ENCODE peak calls at places on chromosomes 2 and 18, in seven cellular contexts. V, I, U, G, Q, T and Y are unnamed samples.
A peak's percentile ranks its signal among the peaks of the same experiment; 100 is the strongest.

GRCh38 chr2:27095745-27096651 is 9.4 kb downstream of the KHK start:
- DNase-seq in V (peak; percentile 80), I (peak; percentile 57), U (peak; percentile 80), G (peak; percentile 97), Q (no peak), T (no peak), Y (peak; percentile 91)

GRCh38 chr2:105323117-105323516 is 6.4 kb downstream of the TGFBRAP1 start:
- DNase-seq in V (no peak), I (no peak), U (no peak), G (no peak), Q (no peak), T (no peak), Y (no peak)

GRCh38 chr2:95062716-95063400 is 37.4 kb downstream of the MAL start:
- DNase-seq in V (no peak), I (no peak), U (no peak), G (peak; percentile 32), Q (peak; percentile 84), T (no peak), Y (no peak)

GRCh38 chr18:55587341-55588000 is 521 bp downstream of the TCF4 start:
- DNase-seq in V (peak; percentile 9), I (peak; percentile 51), U (peak; percentile 25), G (no peak), Q (no peak), T (no peak), Y (peak; percentile 76)

GRCh38 chr2:95382686-95383634 is 19.5 kb upstream of the FAHD2A start:
- DNase-seq in V (no peak), I (no peak), U (no peak), G (no peak), Q (no peak), T (no peak), Y (no peak)

GRCh38 chr2:179995735-179996134 is 11.4 kb downstream of the CWC22 start:
- DNase-seq in V (no peak), I (no peak), U (no peak), G (no peak), Q (peak; percentile 23), T (no peak), Y (no peak)

GRCh38 chr2:12941203-12941602 is 224.5 kb downstream of the TRIB2 start:
- DNase-seq in V (no peak), I (no peak), U (no peak), G (no peak), Q (no peak), T (no peak), Y (no peak)

GRCh38 chr18:21450913-21451312 is 149.6 kb downstream of the ESCO1 start:
- DNase-seq in V (no peak), I (no peak), U (no peak), G (no peak), Q (no peak), T (no peak), Y (no peak)

GRCh38 chr18:13494879-13495465 is 231.4 kb downstream of the FAM210A start:
- DNase-seq in V (no peak), I (no peak), U (no peak), G (no peak), Q (no peak), T (no peak), Y (no peak)

GRCh38 chr2:55225481-55226020 is 6.5 kb downstream of the CLHC1 start:
- DNase-seq in V (no peak), I (no peak), U (no peak), G (no peak), Q (no peak), T (no peak), Y (no peak)

GRCh38 chr2:29033172-29033571 is 41.2 kb downstream of the PCARE start:
- DNase-seq in V (peak; percentile 66), I (peak; percentile 22), U (no peak), G (no peak), Q (no peak), T (no peak), Y (no peak)

GRCh38 chr2:30684996-30685395 is 122.2 kb downstream of the CAPN13 start:
- DNase-seq in V (no peak), I (no peak), U (no peak), G (no peak), Q (no peak), T (no peak), Y (no peak)

GRCh38 chr18:58194028-58194427 is 150.0 kb downstream of the NEDD4L start:
- DNase-seq in V (no peak), I (no peak), U (peak; percentile 46), G (no peak), Q (no peak), T (no peak), Y (peak; percentile 57)

GRCh38 chr2:223528036-223528435 is 74.1 kb downstream of the SCG2 start:
- DNase-seq in V (no peak), I (peak; percentile 78), U (no peak), G (no peak), Q (no peak), T (no peak), Y (no peak)

GRCh38 chr18:38956068-38956467 is 1390.5 kb upstream of the CELF4 start:
- DNase-seq in V (no peak), I (no peak), U (no peak), G (no peak), Q (no peak), T (no peak), Y (no peak)

GRCh38 chr18:55024568-55024967 is 65.3 kb upstream of the CCDC68 start:
- DNase-seq in V (no peak), I (no peak), U (no peak), G (no peak), Q (no peak), T (no peak), Y (no peak)

GRCh38 chr2:985317-985898 is 34.8 kb downstream of the SNTG2 start:
- DNase-seq in V (no peak), I (no peak), U (no peak), G (no peak), Q (no peak), T (no peak), Y (peak; percentile 50)

GRCh38 chr2:46257476-46257875 is 39.7 kb upstream of the EPAS1 start:
- DNase-seq in V (no peak), I (peak; percentile 78), U (no peak), G (no peak), Q (no peak), T (no peak), Y (peak; percentile 53)

GRCh38 chr2:192010073-192010472 is 163.2 kb upstream of the CAVIN2 start:
- DNase-seq in V (no peak), I (peak; percentile 18), U (no peak), G (no peak), Q (no peak), T (no peak), Y (no peak)

GRCh38 chr2:109210431-109211200 is 81.6 kb downstream of the SH3RF3 start:
- DNase-seq in V (no peak), I (peak; percentile 55), U (no peak), G (no peak), Q (no peak), T (no peak), Y (no peak)

GRCh38 chr2:53252115-53252514 is 515.5 kb upstream of the CHAC2 start:
- DNase-seq in V (no peak), I (peak; percentile 27), U (no peak), G (no peak), Q (no peak), T (no peak), Y (no peak)

DNA sequence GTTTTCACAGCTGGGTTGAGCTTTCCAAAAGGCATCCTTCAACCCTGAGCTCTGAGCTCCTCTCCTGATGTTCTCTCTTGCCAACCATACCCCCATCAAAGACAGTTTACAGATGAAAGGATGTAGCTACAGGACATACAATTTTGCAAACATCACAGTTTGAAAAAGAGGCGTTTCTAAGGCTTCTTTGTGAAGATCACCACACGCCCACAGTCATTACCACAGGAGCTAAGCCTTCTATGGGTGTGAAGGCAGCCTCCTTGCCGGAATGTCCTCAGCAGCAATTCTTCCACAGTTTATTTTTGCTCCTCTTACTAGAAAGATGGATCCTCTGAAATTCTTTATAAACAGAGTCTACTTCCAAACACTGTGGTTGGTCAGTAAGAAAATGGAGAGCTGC is 9.7 kb downstream of the KLF7 start:
- DNase-seq in V (no peak), I (no peak), U (no peak), G (no peak), Q (no peak), T (no peak), Y (no peak)
- TF ChIP-seq RFX5 in V (no peak), I (no peak), U (no peak), G (no peak), Q (no peak), T (no peak), Y (no peak)

GRCh38 chr2:85017436-85018048 is 46.6 kb downstream of the KCMF1 start:
- DNase-seq in V (no peak), I (peak; percentile 36), U (peak; percentile 25), G (no peak), Q (no peak), T (no peak), Y (peak; percentile 21)
- TF ChIP-seq RFX5 in V (no peak), I (no peak), U (no peak), G (no peak), Q (no peak), T (no peak), Y (no peak)

DNA sequence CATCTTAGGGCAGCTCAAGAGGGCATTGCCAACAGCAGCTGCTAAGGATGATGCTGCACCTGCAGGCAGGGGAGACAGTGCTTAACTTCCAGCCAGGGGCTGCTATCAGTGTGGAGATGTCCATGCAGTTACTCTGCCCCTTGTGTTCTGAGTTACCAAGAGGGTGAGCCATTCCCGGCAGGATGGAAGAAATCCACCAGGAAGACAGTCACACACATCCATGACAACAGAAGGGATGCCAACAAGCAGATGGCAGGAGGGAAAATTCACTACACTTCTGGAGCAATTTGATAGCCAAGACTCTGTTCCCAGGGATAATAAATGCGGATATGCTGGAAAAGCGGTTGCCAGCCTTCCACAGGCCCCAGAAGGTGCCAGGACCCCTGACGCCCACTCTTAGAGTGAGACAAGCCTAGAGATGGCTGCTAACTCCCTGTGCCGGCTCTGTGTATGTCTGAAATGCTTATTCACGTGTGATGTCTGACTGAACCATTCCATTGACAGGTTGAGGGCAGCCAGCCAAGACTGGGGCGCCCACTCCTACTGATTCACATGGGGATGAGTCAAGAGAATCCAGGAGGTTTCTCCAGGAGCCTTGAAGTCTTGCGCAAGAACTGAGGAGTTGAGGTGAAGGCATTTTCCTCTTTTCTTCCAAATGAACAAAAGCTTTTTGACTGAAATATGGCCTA is 24.5 kb downstream of the LOXHD1 start:
- DNase-seq in V (peak; percentile 13), I (peak; percentile 17), U (peak; percentile 6), G (no peak), Q (no peak), T (no peak), Y (no peak)
- TF ChIP-seq RFX5 in V (no peak), I (no peak), U (no peak), G (no peak), Q (no peak), T (no peak), Y (no peak)

DNA sequence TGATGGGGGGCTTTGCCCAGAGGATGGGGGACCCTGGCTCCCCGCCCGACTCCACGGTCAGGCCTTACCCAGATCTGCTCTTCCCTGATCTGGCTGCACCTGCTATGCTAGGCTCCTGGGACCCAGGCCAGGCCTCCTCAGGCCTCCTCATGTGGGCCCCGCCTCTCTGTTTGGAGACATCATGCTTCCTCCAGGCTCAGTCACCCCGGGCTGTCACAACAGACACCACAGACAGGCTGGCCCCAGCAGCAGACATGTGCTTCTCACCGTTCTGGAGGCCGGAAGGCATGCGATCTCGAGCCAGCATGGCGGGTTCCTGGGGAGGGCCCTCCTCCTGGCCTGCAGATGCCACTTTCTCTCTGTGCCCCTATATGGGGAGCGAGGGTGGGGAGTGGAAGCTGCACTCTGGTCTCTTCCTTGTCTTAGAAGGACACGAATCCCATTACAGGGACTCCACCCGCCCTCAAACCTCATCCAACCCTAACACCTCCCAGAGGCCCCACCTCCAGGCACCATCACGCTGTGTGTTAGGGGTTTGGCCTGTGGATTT is 10.8 kb upstream of the NEU4 start:
- DNase-seq in V (no peak), I (no peak), U (peak; percentile 26), G (no peak), Q (no peak), T (no peak), Y (peak; percentile 47)
- TF ChIP-seq RFX5 in V (no peak), I (no peak), U (no peak), G (no peak), Q (no peak), T (no peak), Y (no peak)